ENCODE peak calls at places on chromosome 21, in seven cellular contexts. B is mesenchymal stem cell; O is CD8-positive, alpha-beta T cell; E is ovary; L is MG63; C is aorta; G is IMR-90. I is an unnamed sample. For H3K36me3, the result is how much of the 10 kb centered on the place peaks cover.

GRCh38 chr21:17114019-17114418 is 398.8 kb upstream of the CXADR start:
- DNase-seq in L (no peak), G (no peak), E (no peak), O (no peak), C (no peak), B (no peak), I (no peak)

GRCh38 chr21:43966946-43967512 is 45.1 kb upstream of the TRAPPC10 start:
- DNase-seq in L (no peak), O (no peak), E (no peak), C (no peak), B (no peak), G (no peak), I (no peak)

GRCh38 chr21:14923468-14923867 is 141.3 kb downstream of the NRIP1 start:
- DNase-seq in G (peak), C (no peak), E (no peak), L (no peak), O (no peak), B (no peak), I (no peak)

GRCh38 chr21:16169810-16170209 is 440.0 kb downstream of the USP25 start:
- DNase-seq in L (no peak), C (no peak), E (no peak), G (no peak), O (no peak), B (no peak), I (no peak)

GRCh38 chr21:14206222-14206621 is 4.5 kb downstream of the LIPI start:
- DNase-seq in B (no peak), L (no peak), E (no peak), G (no peak), O (no peak), C (no peak), I (no peak)

GRCh38 chr21:43868461-43868860 is 3.4 kb downstream of the AGPAT3 start:
- DNase-seq in L (no peak), O (no peak), G (no peak), C (no peak), B (no peak), E (no peak), I (no peak)

GRCh38 chr21:28601708-28602107 is 391.0 kb downstream of the LTN1 start:
- DNase-seq in C (no peak), O (no peak), L (no peak), E (no peak), B (no peak), G (peak), I (no peak)

GRCh38 chr21:27649323-27649722 is 682.4 kb upstream of the ADAMTS5 start:
- DNase-seq in O (no peak), G (peak), C (no peak), E (no peak), B (peak), L (no peak), I (no peak)

GRCh38 chr21:36686955-36687354 is 12.0 kb upstream of the SIM2 start:
- DNase-seq in E (no peak), B (no peak), C (no peak), O (no peak), G (no peak), L (no peak), I (no peak)

GRCh38 chr21:36092676-36093075 is 22.9 kb downstream of the CBR1 start:
- DNase-seq in G (no peak), C (no peak), E (no peak), L (no peak), B (no peak), O (no peak), I (no peak)

GRCh38 chr21:31721381-31721780 is 10.5 kb downstream of the SCAF4 start:
- DNase-seq in O (no peak), G (no peak), C (no peak), E (no peak), L (no peak), B (no peak), I (no peak)

GRCh38 chr21:31726407-31726806 is 5.5 kb downstream of the SCAF4 start:
- DNase-seq in C (no peak), O (no peak), B (no peak), E (no peak), G (no peak), L (no peak), I (no peak)

GRCh38 chr21:31725202-31725840 is 6.6 kb downstream of the SCAF4 start:
- DNase-seq in C (no peak), E (no peak), B (no peak), G (no peak), O (no peak), L (no peak), I (no peak)

GRCh38 chr21:31727181-31727580 is 4.7 kb downstream of the SCAF4 start:
- DNase-seq in G (no peak), O (no peak), C (no peak), L (no peak), B (no peak), E (no peak), I (no peak)

DNA sequence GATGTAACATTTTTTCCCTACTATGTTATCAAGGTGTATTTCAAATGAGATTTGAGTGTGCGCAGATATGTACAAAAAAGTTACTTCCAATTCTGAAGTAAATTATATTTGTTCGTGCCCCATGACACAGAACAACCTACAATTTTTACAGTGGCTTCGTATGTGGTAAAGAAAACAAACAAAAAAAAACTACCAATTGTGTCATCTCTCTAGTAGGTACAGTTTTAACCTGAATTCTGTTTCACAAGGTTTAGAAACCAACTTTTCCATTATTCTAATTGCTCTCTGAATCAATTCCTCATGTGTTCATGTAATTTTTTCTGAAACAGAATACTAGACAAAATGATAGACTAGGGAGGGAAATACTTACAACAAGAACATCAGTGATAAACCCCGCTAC is 7.4 kb downstream of the SCAF4 start:
- DNase-seq in L (no peak), C (no peak), G (no peak), E (no peak), O (no peak), B (no peak), I (no peak)
- H3K36me3 ChIP-seq in L (half or more), C (under half), G (under half), E (under half), O (under half), B (under half), I (under half)

DNA sequence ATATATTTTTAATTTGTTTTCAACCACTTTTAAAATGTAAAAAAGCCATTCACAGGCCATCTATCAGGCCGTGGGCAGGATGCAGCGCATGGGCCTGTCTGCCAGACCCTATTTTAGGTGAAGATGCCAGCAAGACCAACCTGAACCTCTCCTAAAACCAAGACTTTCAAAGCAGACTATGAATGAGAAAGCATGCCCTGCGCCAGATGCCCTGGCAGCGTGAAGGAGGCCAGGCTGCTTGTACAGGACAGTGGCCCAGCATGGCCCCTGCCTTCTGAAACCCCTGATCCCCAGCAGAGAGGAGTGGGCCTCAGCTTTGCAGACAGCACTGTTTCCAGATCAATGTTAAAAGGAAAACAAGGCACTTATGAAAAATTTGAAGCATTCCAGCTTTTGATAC is 31.6 kb downstream of the WDR4 start:
- DNase-seq in C (no peak), B (no peak), L (no peak), O (no peak), E (no peak), G (no peak), I (peak)
- H3K36me3 ChIP-seq in C (under half), B (half or more), L (half or more), O (under half), E (under half), G (half or more), I (half or more)

GRCh38 chr21:33266050-33266783 is at the start of gene IL10RB:
- DNase-seq in C (peak), O (peak), E (peak), B (peak), L (peak), G (peak), I (peak)
- H3K36me3 ChIP-seq in C (under half), O (under half), E (under half), B (under half), L (under half), G (under half), I (under half)

GRCh38 chr21:34790341-34790740 is 121.5 kb downstream of the CLIC6 start:
- DNase-seq in C (no peak), O (no peak), L (no peak), G (no peak), B (no peak), E (no peak), I (no peak)
- H3K36me3 ChIP-seq in C (under half), O (under half), L (under half), G (under half), B (under half), E (under half), I (under half)

I was measured in BE2C.